ENCODE peak calls at places on chromosomes 4 and X, in ten cellular contexts. Q is endothelial cell of umbilical vein, D is GM12892, G is transverse colon, H is IMR-90, Z is lower leg skin, I is right lobe of liver, T is H54, C is tibial nerve, V is sigmoid colon. M is an unnamed sample.

GRCh38 chr4:90958256-90958895 is 831.2 kb downstream of the CCSER1 start:
- DNase-seq in C (no peak), D (no peak), I (no peak), H (peak; percentile 69), T (no peak), V (no peak), G (no peak), Z (no peak), Q (no peak), M (no peak)

GRCh38 chrX:13029831-13030771 is 14.3 kb downstream of the FAM9C start:
- DNase-seq in V (no peak), T (no peak), C (no peak), I (no peak), D (no peak), Q (peak; percentile 63), H (no peak), G (peak; percentile 64), Z (no peak), M (no peak)

GRCh38 chr4:68336530-68336929 is 13.4 kb downstream of the YTHDC1 start:
- DNase-seq in Q (no peak), H (no peak), V (no peak), Z (no peak), D (no peak), I (no peak), T (no peak), C (no peak), G (no peak), M (no peak)

GRCh38 chrX:134718329-134719317 is 60.4 kb upstream of the PLAC1 start:
- DNase-seq in D (no peak), C (peak; percentile 24), T (peak; percentile 41), I (no peak), H (peak; percentile 95), Z (peak; percentile 22), G (no peak), V (peak; percentile 77), Q (peak; percentile 94), M (no peak)

GRCh38 chr4:153137168-153137567 is 67.1 kb upstream of the TRIM2 start:
- DNase-seq in G (no peak), I (no peak), Z (peak; percentile 60), Q (peak; percentile 20), C (no peak), H (peak; percentile 83), D (no peak), V (no peak), T (peak; percentile 70), M (no peak)

GRCh38 chr4:17010426-17011087 is 112.1 kb upstream of the LDB2 start:
- DNase-seq in Z (no peak), I (no peak), V (no peak), H (no peak), Q (no peak), D (no peak), G (no peak), C (no peak), T (no peak), M (no peak)

GRCh38 chrX:134459683-134460004 is 321 bp upstream of the HPRT1 start:
- DNase-seq in T (no peak), Q (peak; percentile 44), Z (no peak), C (no peak), V (no peak), G (no peak), I (no peak), D (no peak), H (no peak), M (no peak)

GRCh38 chr4:158193171-158193749 is 17.0 kb upstream of the TMEM144 start:
- DNase-seq in G (no peak), V (no peak), D (no peak), H (peak; percentile 31), Q (peak; percentile 58), T (no peak), C (no peak), I (no peak), Z (no peak), M (no peak)

GRCh38 chr4:8817813-8818062 is 53.9 kb downstream of the HMX1 start:
- DNase-seq in Z (peak; percentile 4), D (peak; percentile 3), G (no peak), Q (no peak), I (no peak), C (no peak), T (no peak), V (peak; percentile 38), H (no peak), M (no peak)

GRCh38 chrX:40170830-40171512 is 73.2 kb upstream of the BCOR start:
- DNase-seq in H (no peak), I (no peak), G (no peak), C (no peak), V (no peak), D (no peak), Q (no peak), T (no peak), Z (no peak), M (no peak)

GRCh38 chrX:20969565-20969964 is 404.7 kb upstream of the CNKSR2 start:
- DNase-seq in Z (no peak), H (no peak), V (no peak), Q (no peak), C (no peak), T (no peak), I (no peak), G (no peak), D (no peak), M (no peak)

GRCh38 chrX:13092455-13092941 is 48.1 kb upstream of the FAM9C start:
- DNase-seq in Q (no peak), Z (no peak), G (peak; percentile 75), V (peak; percentile 69), I (no peak), H (no peak), D (no peak), T (no peak), C (no peak), M (peak; percentile 9)

GRCh38 chr4:16939178-16939577 is 40.7 kb upstream of the LDB2 start:
- DNase-seq in Q (no peak), C (no peak), Z (no peak), G (no peak), D (no peak), H (no peak), T (no peak), V (no peak), I (no peak), M (no peak)

GRCh38 chrX:49102221-49102620 is 21.3 kb downstream of the GPKOW start:
- DNase-seq in Z (no peak), C (no peak), Q (no peak), D (no peak), V (no peak), T (no peak), I (peak; percentile 53), H (no peak), G (no peak), M (no peak)

GRCh38 chrX:49096419-49096818 is 16.7 kb upstream of the WDR45 start:
- DNase-seq in D (no peak), Z (no peak), I (no peak), G (no peak), C (no peak), Q (no peak), H (no peak), T (no peak), V (no peak), M (no peak)

GRCh38 chrX:49103637-49104036 is 19.9 kb downstream of the GPKOW start:
- DNase-seq in C (no peak), Z (no peak), T (no peak), I (no peak), G (no peak), Q (no peak), H (no peak), V (no peak), D (no peak), M (no peak)

GRCh38 chrX:49101629-49101984 is 21.9 kb upstream of the WDR45 start:
- DNase-seq in I (no peak), Z (no peak), Q (no peak), V (no peak), H (no peak), G (peak; percentile 14), T (no peak), D (no peak), C (no peak), M (no peak)

GRCh38 chrX:49100704-49101628 is 21.3 kb upstream of the WDR45 start:
- DNase-seq in G (peak; percentile 93), D (peak; percentile 90), I (peak; percentile 88), H (peak; percentile 89), Z (peak; percentile 88), C (peak; percentile 79), V (peak; percentile 95), T (peak; percentile 57), Q (peak; percentile 94), M (peak; percentile 43)
- TF ChIP-seq POLR2A in G (peak; percentile 72), D (peak; percentile 74), I (peak; percentile 78), H (no peak), Z (no peak), C (peak; percentile 56), V (no peak), T (peak; percentile 68), Q (peak; percentile 39), M (no peak)

GRCh38 chr4:146521543-146522097 is at the start of gene SLC10A7:
- DNase-seq in Q (peak; percentile 84), G (peak; percentile 82), T (peak; percentile 38), C (peak; percentile 67), Z (peak; percentile 50), V (peak; percentile 84), D (peak; percentile 56), H (peak; percentile 71), I (peak; percentile 78), M (peak; percentile 8)

GRCh38 chr4:146522098-146522861 is 540 bp upstream of the SLC10A7 start:
- DNase-seq in G (peak; percentile 95), D (peak; percentile 85), I (peak; percentile 95), H (peak; percentile 80), Q (peak; percentile 85), V (peak; percentile 96), C (peak; percentile 89), T (peak; percentile 56), Z (peak; percentile 88), M (peak; percentile 16)

GRCh38 chr4:146522862-146523205 is 1.1 kb upstream of the SLC10A7 start:
- DNase-seq in V (no peak), T (no peak), G (no peak), C (no peak), Z (no peak), H (peak; percentile 4), D (no peak), Q (peak; percentile 41), I (no peak), M (no peak)

GRCh38 chr4:146524663-146525062 is 2.9 kb upstream of the SLC10A7 start:
- DNase-seq in D (no peak), I (no peak), H (no peak), V (no peak), G (no peak), Q (no peak), C (no peak), Z (no peak), T (no peak), M (no peak)

GRCh38 chr4:146520894-146521542 is 722 bp downstream of the SLC10A7 start:
- DNase-seq in G (peak; percentile 57), V (no peak), Z (peak; percentile 16), Q (peak; percentile 79), T (no peak), I (peak; percentile 46), H (peak; percentile 63), C (peak; percentile 20), D (peak; percentile 8), M (no peak)
- TF ChIP-seq POLR2A in G (peak; percentile 45), V (no peak), Z (no peak), Q (no peak), T (no peak), I (peak; percentile 73), H (peak; percentile 6), C (no peak), D (no peak), M (no peak)

GRCh38 chr4:89836897-89837384 is at the start of gene SNCA:
- DNase-seq in Q (peak; percentile 89), V (peak; percentile 90), C (peak; percentile 37), D (no peak), G (peak; percentile 33), I (peak; percentile 58), Z (peak; percentile 58), T (no peak), H (peak; percentile 21), M (no peak)
- TF ChIP-seq POLR2A in Q (peak; percentile 78), V (no peak), C (peak; percentile 79), D (no peak), G (no peak), I (no peak), Z (no peak), T (no peak), H (no peak), M (no peak)

GRCh38 chr4:110193822-110194761 is 4.3 kb downstream of the ELOVL6 start:
- DNase-seq in Z (peak; percentile 80), G (peak; percentile 80), Q (peak; percentile 95), T (peak; percentile 61), D (peak; percentile 29), H (peak; percentile 97), I (peak; percentile 70), C (peak; percentile 45), V (peak; percentile 83), M (peak; percentile 0)
- TF ChIP-seq POLR2A in Z (no peak), G (peak; percentile 80), Q (peak; percentile 70), T (no peak), D (peak; percentile 83), H (peak; percentile 54), I (peak; percentile 64), C (peak; percentile 62), V (peak; percentile 52), M (peak; percentile 59)